ENCODE peak calls at places on chromosomes 5 and 9, in five cellular contexts. T is mesendoderm, M is H9, R is neuronal stem cell, X is mesenchymal stem cell. P is an unnamed sample.

GRCh38 chr5:87924451-87924850 is 344.2 kb downstream of the TMEM161B start:
- DNase-seq in M (peak; percentile 28), T (peak; percentile 74), R (no peak), X (no peak), P (no peak)

GRCh38 chr5:61301345-61301744 is 30.7 kb upstream of the ZSWIM6 start:
- DNase-seq in X (no peak), M (no peak), R (no peak), T (peak; percentile 25), P (peak; percentile 88)

GRCh38 chr9:126986506-126986951 is 71.9 kb downstream of the RALGPS1 start:
- DNase-seq in R (no peak), M (no peak), T (no peak), X (no peak), P (no peak)

GRCh38 chr9:36665921-36666429 is 93.3 kb downstream of the MELK start:
- DNase-seq in M (no peak), X (peak; percentile 13), R (no peak), T (no peak), P (peak; percentile 30)

GRCh38 chr5:115962565-115963402 is 509 bp downstream of the LVRN start:
- DNase-seq in R (no peak), T (peak; percentile 28), M (peak; percentile 55), X (peak; percentile 22), P (no peak)

GRCh38 chr9:113577525-113578261 is 114.2 kb downstream of the RGS3 start:
- DNase-seq in X (peak; percentile 66), T (no peak), M (no peak), R (no peak), P (peak; percentile 81)

GRCh38 chr5:82244854-82245635 is 33.1 kb downstream of the RPS23 start:
- DNase-seq in R (no peak), X (no peak), M (no peak), T (no peak), P (no peak)

GRCh38 chr5:153926201-153926600 is 112.5 kb downstream of the FAM114A2 start:
- DNase-seq in X (no peak), T (no peak), M (no peak), R (no peak), P (no peak)

GRCh38 chr5:82397741-82398320 is 119.7 kb upstream of the RPS23 start:
- DNase-seq in T (no peak), R (no peak), X (no peak), M (no peak), P (peak; percentile 62)

GRCh38 chr5:126354012-126354856 is 69.0 kb upstream of the GRAMD2B start:
- DNase-seq in T (peak; percentile 47), R (no peak), X (peak; percentile 96), M (no peak), P (peak; percentile 98)

GRCh38 chr5:132204330-132204729 is 23.3 kb downstream of the P4HA2 start:
- DNase-seq in M (no peak), T (no peak), R (no peak), X (no peak), P (no peak)

GRCh38 chr9:4038182-4038723 is 261.6 kb downstream of the GLIS3 start:
- DNase-seq in X (peak; percentile 59), R (no peak), T (no peak), M (no peak), P (peak; percentile 53)

GRCh38 chr5:96780626-96781025 is 27.1 kb downstream of the ERAP1 start:
- DNase-seq in T (no peak), M (no peak), X (peak; percentile 18), R (no peak), P (peak; percentile 22)

GRCh38 chr5:12661617-12662370 is 757.5 kb upstream of the CTNND2 start:
- DNase-seq in T (no peak), X (no peak), R (no peak), M (peak; percentile 90), P (no peak)

GRCh38 chr5:95872333-95873268 is 50.1 kb upstream of the GLRX start:
- DNase-seq in T (no peak), M (no peak), R (no peak), X (no peak), P (no peak)

GRCh38 chr5:37568018-37568753 is 189.1 kb downstream of the WDR70 start:
- DNase-seq in M (no peak), X (no peak), R (no peak), T (no peak), P (no peak)

GRCh38 chr5:37568893-37569292 is 189.8 kb downstream of the WDR70 start:
- DNase-seq in M (no peak), T (no peak), R (no peak), X (no peak), P (no peak)

GRCh38 chr5:37569466-37569865 is 190.3 kb downstream of the WDR70 start:
- DNase-seq in T (no peak), M (no peak), X (no peak), R (no peak), P (no peak)

GRCh38 chr5:37565067-37565670 is 186.1 kb downstream of the WDR70 start:
- DNase-seq in X (no peak), R (no peak), M (no peak), T (no peak), P (peak; percentile 35)

GRCh38 chr5:37567566-37567965 is 188.4 kb downstream of the WDR70 start:
- DNase-seq in M (no peak), R (no peak), T (no peak), X (no peak), P (no peak)
- H2AK5ac ChIP-seq in M (no peak overlapping the region), R (no peak overlapping the region), T (no peak overlapping the region), X (no peak overlapping the region), P (no peak overlapping the region)

GRCh38 chr9:84393266-84393905 is 52.8 kb upstream of the SLC28A3 start:
- DNase-seq in M (no peak), R (no peak), T (no peak), X (no peak), P (no peak)
- H2AK5ac ChIP-seq in M (no peak overlapping the region), R (peak overlapping the region; percentile 41), T (no peak overlapping the region), X (no peak overlapping the region), P (no peak overlapping the region)

GRCh38 chr9:72365525-72366256 is 683 bp upstream of the ZFAND5 start:
- DNase-seq in X (peak; percentile 97), R (no peak), M (peak; percentile 73), T (peak; percentile 90), P (peak; percentile 87)
- H2AK5ac ChIP-seq in X (peak overlapping the region; percentile 27), R (no peak overlapping the region), M (no peak overlapping the region), T (no peak overlapping the region), P (peak overlapping the region; percentile 52)

GRCh38 chr5:65854931-65855330 is 71.4 kb upstream of the ERBIN start:
- DNase-seq in M (no peak), R (no peak), T (no peak), X (no peak), P (peak; percentile 84)

GRCh38 chr5:65855758-65856157 is 70.6 kb upstream of the ERBIN start:
- DNase-seq in X (no peak), R (no peak), T (no peak), M (no peak), P (no peak)

GRCh38 chr5:65856520-65856919 is 69.9 kb upstream of the ERBIN start:
- DNase-seq in X (no peak), M (no peak), R (no peak), T (no peak), P (no peak)

GRCh38 chr5:65861830-65862241 is 64.5 kb upstream of the ERBIN start:
- DNase-seq in M (no peak), T (peak; percentile 57), R (no peak), X (peak; percentile 91), P (peak; percentile 92)

GRCh38 chr5:65858316-65858715 is 68.1 kb upstream of the ERBIN start:
- DNase-seq in R (no peak), T (no peak), M (no peak), X (peak; percentile 42), P (peak; percentile 54)
- H2AK5ac ChIP-seq in R (no peak overlapping the region), T (no peak overlapping the region), M (no peak overlapping the region), X (no peak overlapping the region), P (peak overlapping the region; percentile 71)

GRCh38 chr5:150155258-150156032 is at the start of gene PDGFRB:
- DNase-seq in T (peak; percentile 84), X (peak; percentile 91), R (peak; percentile 65), M (peak; percentile 76), P (peak; percentile 89)

GRCh38 chr5:150154618-150155134 is 969 bp downstream of the PDGFRB start:
- DNase-seq in T (peak; percentile 79), R (no peak), M (no peak), X (no peak), P (no peak)

GRCh38 chr5:150153957-150154617 is 1.6 kb downstream of the PDGFRB start:
- DNase-seq in R (no peak), M (no peak), T (peak; percentile 78), X (peak; percentile 93), P (peak; percentile 80)

GRCh38 chr5:150153483-150153882 is 2.2 kb downstream of the PDGFRB start:
- DNase-seq in X (no peak), T (no peak), R (no peak), M (no peak), P (peak; percentile 16)

DNA sequence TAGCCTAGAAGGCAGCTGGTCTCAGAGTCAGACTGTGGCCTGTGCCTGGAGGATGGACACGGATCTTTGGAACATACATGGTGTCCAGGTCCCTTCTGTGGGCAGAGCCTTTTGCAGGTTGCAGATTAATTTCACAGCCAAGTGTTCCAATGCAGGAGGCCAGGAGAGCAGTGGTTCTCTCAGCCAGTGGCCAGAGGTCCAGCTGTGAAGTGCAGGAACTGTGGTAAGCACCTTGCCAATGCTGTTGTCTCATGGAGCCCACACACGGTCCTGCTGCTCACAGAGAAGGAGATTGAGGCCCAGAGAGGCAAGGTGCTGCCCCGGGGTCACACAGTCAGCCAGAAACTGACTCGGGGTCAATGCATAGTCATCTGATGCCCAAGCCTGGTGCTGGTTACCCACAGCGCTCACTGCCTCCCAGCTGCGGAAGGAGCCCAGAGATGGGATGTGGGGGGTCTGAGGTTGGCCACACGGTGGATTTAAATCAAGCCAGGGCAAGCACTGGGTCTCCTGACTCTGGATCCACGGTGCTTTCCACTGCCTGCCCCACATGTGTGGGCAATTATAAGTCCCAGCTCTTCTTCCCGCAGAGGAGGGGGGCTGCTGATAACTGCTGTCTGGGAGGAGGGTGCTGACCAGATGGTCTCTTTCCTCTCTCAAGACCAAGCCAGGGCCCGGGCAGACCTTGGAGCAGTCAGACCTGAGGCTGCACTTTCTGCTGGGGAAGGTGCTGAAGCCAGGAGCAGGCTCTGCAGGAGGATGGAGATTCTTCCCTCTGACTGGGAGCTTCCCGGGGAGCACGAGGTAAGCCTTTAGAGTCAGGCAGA is 2.8 kb downstream of the PDGFRB start:
- DNase-seq in R (no peak), T (no peak), X (peak; percentile 63), M (no peak), P (peak; percentile 78)
- H2AK5ac ChIP-seq in R (peak overlapping the region; percentile 51), T (peak overlapping the region; percentile 29), X (no peak overlapping the region), M (no peak overlapping the region), P (peak overlapping the region; percentile 94)

GRCh38 chr9:133583111-133583510 is 26.1 kb downstream of the FAM163B start:
- DNase-seq in M (no peak), T (no peak), X (no peak), R (no peak), P (no peak)
- H2AK5ac ChIP-seq in M (no peak overlapping the region), T (no peak overlapping the region), X (no peak overlapping the region), R (peak overlapping the region; percentile 98), P (no peak overlapping the region)

GRCh38 chr9:103371152-103371551 is 376.0 kb downstream of the CYLC2 start:
- DNase-seq in M (no peak), X (no peak), T (no peak), R (no peak), P (no peak)

GRCh38 chr9:103377667-103378066 is 382.5 kb downstream of the CYLC2 start:
- DNase-seq in R (no peak), X (no peak), M (no peak), T (no peak), P (no peak)

GRCh38 chr9:103372828-103373227 is 377.7 kb downstream of the CYLC2 start:
- DNase-seq in X (no peak), R (no peak), M (no peak), T (no peak), P (no peak)
- H2AK5ac ChIP-seq in X (no peak overlapping the region), R (no peak overlapping the region), M (no peak overlapping the region), T (no peak overlapping the region), P (no peak overlapping the region)

GRCh38 chr5:177365845-177366527 is 8.3 kb downstream of the RGS14 start:
- DNase-seq in T (no peak), X (no peak), R (no peak), M (no peak), P (no peak)
- H2AK5ac ChIP-seq in T (peak overlapping the region; percentile 45), X (peak overlapping the region; percentile 55), R (peak overlapping the region; percentile 49), M (no peak overlapping the region), P (peak overlapping the region; percentile 82)

P was measured in IMR-90.